ENCODE peak calls at places on chromosomes 4 and X, in six cellular contexts. T is body of pancreas, I is ovary, X is lower lobe of right lung, W is kidney epithelial cell, K is prostate gland. L is an unnamed sample. For H3K27me3, the result is how much of the 10 kb centered on the place peaks cover.

GRCh38 chrX:122219226-122219625 is 964.9 kb upstream of the GRIA3 start:
- DNase-seq in T (no peak), I (no peak), X (no peak), W (no peak), K (no peak), L (no peak)

GRCh38 chr4:172850838-172851237 is 317.8 kb upstream of the GALNT7 start:
- DNase-seq in T (no peak), I (no peak), X (no peak), W (peak), K (no peak), L (no peak)

GRCh38 chr4:78081541-78081940 is 24.4 kb downstream of the FRAS1 start:
- DNase-seq in T (no peak), I (no peak), X (no peak), W (no peak), K (no peak), L (no peak)

GRCh38 chr4:81601270-81601694 is 129.6 kb upstream of the RASGEF1B start:
- DNase-seq in T (no peak), I (no peak), X (no peak), W (no peak), K (no peak), L (no peak)

GRCh38 chr4:105594094-105595010 is 41.9 kb downstream of the ARHGEF38 start:
- DNase-seq in T (no peak), I (no peak), X (no peak), W (peak), K (no peak), L (no peak)

GRCh38 chr4:114386637-114387233 is 211.9 kb upstream of the UGT8 start:
- DNase-seq in T (peak), I (no peak), X (no peak), W (no peak), K (no peak), L (no peak)

GRCh38 chr4:152486414-152487389 is 49.2 kb downstream of the FBXW7 start:
- DNase-seq in T (no peak), I (no peak), X (no peak), W (no peak), K (no peak), L (no peak)

GRCh38 chr4:110064295-110064694 is 134.1 kb downstream of the ELOVL6 start:
- DNase-seq in T (peak), I (no peak), X (no peak), W (no peak), K (no peak), L (no peak)

GRCh38 chr4:71267244-71267643 is 71.6 kb upstream of the SLC4A4 start:
- DNase-seq in T (no peak), I (no peak), X (no peak), W (no peak), K (no peak), L (no peak)

GRCh38 chrX:153931748-153932147 is 3.1 kb downstream of the NAA10 start:
- DNase-seq in T (no peak), I (peak), X (no peak), W (no peak), K (no peak), L (no peak)

GRCh38 chr4:86269354-86269753 is 90.5 kb downstream of the MAPK10 start:
- DNase-seq in T (no peak), I (no peak), X (no peak), W (no peak), K (no peak), L (no peak)

GRCh38 chr4:124061413-124061812 is 651.1 kb downstream of the ANKRD50 start:
- DNase-seq in T (no peak), I (no peak), X (no peak), W (no peak), K (no peak), L (no peak)

GRCh38 chr4:15988222-15988621 is 25.2 kb upstream of the FGFBP2 start:
- DNase-seq in T (no peak), I (no peak), X (no peak), W (no peak), K (no peak), L (no peak)

GRCh38 chr4:168908093-168908492 is 102.0 kb downstream of the CBR4 start:
- DNase-seq in T (no peak), I (no peak), X (no peak), W (peak), K (no peak), L (no peak)

GRCh38 chr4:99915449-99915848 is 21.2 kb upstream of the LAMTOR3 start:
- DNase-seq in T (no peak), I (no peak), X (no peak), W (no peak), K (no peak), L (no peak)

GRCh38 chrX:154308108-154308946 is 12.7 kb downstream of the TKTL1 start:
- DNase-seq in T (peak), I (peak), X (peak), W (no peak), K (peak), L (peak)

GRCh38 chrX:129318375-129318774 is 204.9 kb downstream of the SMARCA1 start:
- DNase-seq in T (no peak), I (no peak), X (no peak), W (no peak), K (no peak), L (no peak)

GRCh38 chr4:57418133-57418532 is 307.9 kb upstream of the IGFBP7 start:
- DNase-seq in T (no peak), I (no peak), X (no peak), W (no peak), K (no peak), L (no peak)
- H3K27me3 ChIP-seq in T (under half), I (under half), X (under half), W (under half), K (under half), L (under half)

GRCh38 chrX:137748827-137749226 is 182.9 kb downstream of the ZIC3 start:
- DNase-seq in T (no peak), I (no peak), X (no peak), W (no peak), K (no peak), L (no peak)
- H3K4me3 ChIP-seq in T (no peak), I (no peak), X (no peak), W (no peak), K (no peak), L (no peak)

GRCh38 chrX:10856797-10857196 is 236.4 kb upstream of the MID1 start:
- DNase-seq in T (no peak), I (no peak), X (no peak), W (no peak), K (no peak), L (no peak)

GRCh38 chrX:10854594-10854993 is 234.2 kb upstream of the MID1 start:
- DNase-seq in T (no peak), I (no peak), X (no peak), W (no peak), K (no peak), L (no peak)

GRCh38 chrX:10855845-10856244 is 235.5 kb upstream of the MID1 start:
- DNase-seq in T (no peak), I (no peak), X (no peak), W (no peak), K (no peak), L (no peak)

GRCh38 chrX:10859353-10859752 is 239.0 kb upstream of the MID1 start:
- DNase-seq in T (no peak), I (no peak), X (no peak), W (no peak), K (no peak), L (no peak)
- H3K27me3 ChIP-seq in T (under half), I (under half), X (under half), W (under half), K (under half), L (under half)

GRCh38 chrX:137428777-137429564 is 137.0 kb upstream of the ZIC3 start:
- DNase-seq in T (no peak), I (no peak), X (no peak), W (no peak), K (no peak), L (no peak)
- H3K4me3 ChIP-seq in T (no peak), I (no peak), X (peak), W (no peak), K (no peak), L (no peak)

L was measured in MG63.